ENCODE peak calls at places on chromosomes 6 and 20, in six cellular contexts. A, Q, P, U, Y and V are unnamed samples.

GRCh38 chr6:49849121-49849907 is 17.0 kb downstream of the CRISP1 start:
- DNase-seq in U (no peak), Q (peak; percentile 18), P (no peak), Y (no peak), A (peak; percentile 62), V (peak; percentile 87)

GRCh38 chr6:147166360-147166944 is 37.8 kb upstream of the STXBP5 start:
- DNase-seq in U (no peak), P (no peak), Q (no peak), A (peak; percentile 49), Y (no peak), V (peak; percentile 77)

GRCh38 chr6:32668226-32668747 is 1.8 kb upstream of the HLA-DQB1 start:
- DNase-seq in P (peak; percentile 84), U (no peak), Q (peak; percentile 76), A (no peak), Y (no peak), V (no peak)

GRCh38 chr6:141463237-141463977 is 669.3 kb upstream of the GJE1 start:
- DNase-seq in Y (no peak), A (no peak), U (no peak), P (no peak), Q (no peak), V (no peak)

GRCh38 chr20:57881466-57882405 is 171.9 kb upstream of the PMEPA1 start:
- DNase-seq in Y (no peak), Q (no peak), P (no peak), A (no peak), U (no peak), V (no peak)

GRCh38 chr6:156953478-156954146 is 176.4 kb downstream of the ARID1B start:
- DNase-seq in Q (peak; percentile 47), Y (no peak), A (peak; percentile 31), U (no peak), P (no peak), V (peak; percentile 78)

GRCh38 chr6:80733645-80734044 is 627.2 kb downstream of the BCKDHB start:
- DNase-seq in P (no peak), Y (no peak), A (no peak), U (no peak), Q (no peak), V (no peak)

GRCh38 chr6:119323478-119323877 is 26.1 kb downstream of the MAN1A1 start:
- DNase-seq in A (no peak), Y (no peak), U (no peak), P (no peak), Q (no peak), V (no peak)

GRCh38 chr6:16163066-16163465 is 34.2 kb downstream of the MYLIP start:
- DNase-seq in Y (no peak), Q (no peak), P (no peak), A (no peak), U (no peak), V (no peak)

GRCh38 chr6:160929831-160930230 is 61.7 kb upstream of the MAP3K4 start:
- DNase-seq in U (no peak), Q (no peak), Y (no peak), P (no peak), A (no peak), V (no peak)

GRCh38 chr20:61455508-61456215 is 203.6 kb downstream of the CDH4 start:
- DNase-seq in Y (no peak), U (no peak), A (no peak), Q (no peak), P (no peak), V (no peak)

GRCh38 chr6:55980627-55981211 is 105.3 kb upstream of the BMP5 start:
- DNase-seq in Y (no peak), Q (peak; percentile 24), A (peak; percentile 48), P (no peak), U (no peak), V (peak; percentile 45)

GRCh38 chr20:10309326-10309725 is 90.7 kb downstream of the SNAP25 start:
- DNase-seq in U (no peak), P (no peak), Q (no peak), A (no peak), Y (no peak), V (no peak)

GRCh38 chr20:8740265-8740664 is 328.6 kb upstream of the PLCB4 start:
- DNase-seq in A (no peak), Q (no peak), P (no peak), Y (no peak), U (no peak), V (no peak)

GRCh38 chr6:120378582-120379220 is 955.6 kb downstream of the TBC1D32 start:
- DNase-seq in Q (peak; percentile 21), P (no peak), Y (no peak), A (peak; percentile 58), U (no peak), V (peak; percentile 39)

GRCh38 chr6:141833001-141833655 is 299.6 kb upstream of the GJE1 start:
- DNase-seq in Q (no peak), Y (no peak), U (no peak), A (no peak), P (no peak), V (no peak)

GRCh38 chr6:149895702-149896310 is 2.1 kb downstream of the RAET1E start:
- DNase-seq in P (peak; percentile 71), Y (peak; percentile 51), U (no peak), A (no peak), Q (peak; percentile 40), V (no peak)

GRCh38 chr20:24781061-24781980 is 167.7 kb upstream of the CST7 start:
- DNase-seq in P (peak; percentile 47), Y (no peak), U (peak; percentile 24), A (peak; percentile 35), Q (peak; percentile 16), V (no peak)

GRCh38 chr20:64038579-64039292 is 2.8 kb downstream of the C20orf204 start:
- DNase-seq in A (peak; percentile 89), Q (peak; percentile 75), P (peak; percentile 97), Y (peak; percentile 63), U (peak; percentile 72), V (peak; percentile 82)
- TF ChIP-seq POLR2A in A (peak; percentile 31), Q (peak; percentile 52), P (no peak), Y (no peak), U (no peak), V (no peak)

GRCh38 chr20:63831696-63832686 is 927 bp upstream of the ZBTB46 start:
- DNase-seq in Y (peak; percentile 66), P (peak; percentile 86), U (no peak), A (peak; percentile 66), Q (no peak), V (no peak)
- TF ChIP-seq POLR2A in Y (peak; percentile 36), P (no peak), U (no peak), A (no peak), Q (peak; percentile 28), V (no peak)

GRCh38 chr6:1760876-1761275 is 151.2 kb downstream of the FOXC1 start:
- DNase-seq in Q (no peak), P (no peak), U (no peak), Y (no peak), A (no peak), V (no peak)
- TF ChIP-seq POLR2A in Q (no peak), P (no peak), U (no peak), Y (no peak), A (no peak), V (no peak)

DNA sequence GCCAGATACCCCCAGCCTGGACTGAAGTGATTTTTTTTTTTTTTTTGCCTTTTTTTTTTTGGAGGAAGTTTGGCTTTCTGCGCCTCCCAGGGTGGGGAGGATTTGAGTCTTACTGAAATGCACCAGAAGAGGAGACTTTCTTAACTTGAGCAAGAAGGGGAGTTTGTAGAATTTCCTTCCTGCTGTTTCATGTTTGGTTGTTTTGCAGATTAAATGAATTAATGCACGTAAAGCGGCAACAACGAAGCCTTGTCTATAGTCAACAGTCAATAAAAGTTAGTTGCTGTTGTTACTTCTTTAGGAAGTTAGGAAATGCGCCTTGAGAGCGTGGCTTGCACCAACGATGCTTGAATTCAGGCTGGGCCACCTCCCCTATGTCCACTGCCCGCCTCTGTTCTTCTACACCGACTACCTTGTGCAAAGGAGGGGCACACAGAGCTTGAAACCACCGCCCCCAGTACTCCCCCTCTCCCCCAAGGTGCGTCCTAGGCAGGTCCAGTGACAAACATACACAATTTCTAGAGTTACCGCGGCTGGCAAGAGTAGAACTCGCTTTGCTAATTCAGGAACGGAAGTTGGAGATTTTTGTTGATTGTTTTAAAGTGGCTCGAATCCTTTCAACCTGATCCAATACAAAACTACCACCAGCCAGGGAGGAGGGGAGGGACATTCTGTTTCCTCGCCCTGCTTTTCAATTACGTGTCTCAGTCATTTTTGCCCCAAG is 828 bp upstream of the CYP24A1 start:
- DNase-seq in Y (no peak), P (no peak), A (no peak), U (no peak), Q (no peak), V (no peak)
- TF ChIP-seq POLR2A in Y (no peak), P (no peak), A (no peak), U (no peak), Q (no peak), V (no peak)

GRCh38 chr20:33482581-33482980 is 7.3 kb upstream of the CBFA2T2 start:
- DNase-seq in A (no peak), Q (no peak), Y (no peak), P (peak; percentile 30), U (no peak), V (no peak)
- TF ChIP-seq POLR2A in A (no peak), Q (no peak), Y (no peak), P (no peak), U (no peak), V (no peak)

DNA sequence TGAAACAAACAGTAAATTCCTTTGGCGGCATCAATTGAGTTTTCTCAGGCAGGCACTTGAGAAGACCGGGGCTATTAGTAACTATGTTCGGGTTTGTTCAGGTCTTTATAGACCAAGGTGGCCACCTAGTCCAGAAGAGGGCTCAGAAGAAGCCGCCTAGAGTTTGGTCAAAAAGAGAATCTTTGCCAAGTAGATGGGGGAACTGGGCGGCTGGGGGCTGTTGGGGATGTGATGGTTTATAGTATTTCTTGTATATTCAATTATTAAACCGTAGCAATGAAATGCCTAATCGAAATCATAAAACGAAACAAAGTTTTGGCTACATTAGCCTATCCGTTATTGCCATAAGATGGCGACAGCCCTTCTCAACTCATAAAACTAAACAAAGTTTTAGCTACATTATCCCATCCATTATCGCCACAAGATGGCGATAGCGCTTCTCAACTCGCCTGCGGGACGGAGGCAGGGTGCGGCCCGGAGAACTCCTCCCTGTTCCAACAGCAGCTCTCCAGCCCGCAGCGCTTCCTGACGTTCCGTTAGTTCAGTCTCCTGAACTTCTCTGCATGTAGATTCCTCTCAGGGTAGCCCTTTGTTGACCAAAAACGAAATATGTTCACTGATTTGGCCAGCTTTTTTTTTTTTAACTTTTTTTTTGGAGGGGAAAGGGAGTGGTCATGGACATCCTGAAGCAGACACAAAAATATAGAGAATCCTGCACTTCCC is 120.5 kb upstream of the PRSS16 start:
- DNase-seq in Q (peak; percentile 92), P (peak; percentile 94), A (peak; percentile 95), U (peak; percentile 81), Y (peak; percentile 89), V (peak; percentile 91)
- TF ChIP-seq POLR2A in Q (no peak), P (no peak), A (no peak), U (no peak), Y (no peak), V (peak; percentile 40)